ENCODE peak calls at places on chromosome 9, in six cellular contexts. N is upper lobe of right lung; I is stimulated activated CD8-positive, alpha-beta memory T cell treated with anti-CD3 and anti-CD28 coated beads, Interleukin-7, amount 100 ng/mL, for 24 hours; E is ecto neural progenitor cell; Q is left ventricle myocardium inferior; R is T-helper 17 cell. V is an unnamed sample.

GRCh38 chr9:37913480-37914153 is 9.7 kb upstream of the SLC25A51 start:
- DNase-seq in N (peak), I (peak), E (peak), Q (peak), R (peak), V (peak)

GRCh38 chr9:20508242-20508641 is 114.1 kb downstream of the MLLT3 start:
- DNase-seq in N (no peak), I (no peak), E (no peak), Q (no peak), R (no peak), V (no peak)

GRCh38 chr9:131840751-131841702 is 101.2 kb upstream of the RAPGEF1 start:
- DNase-seq in N (no peak), I (no peak), E (no peak), Q (no peak), R (no peak), V (no peak)

GRCh38 chr9:90972057-90972456 is 170.4 kb downstream of the SYK start:
- DNase-seq in N (no peak), I (no peak), E (no peak), Q (no peak), R (no peak), V (no peak)

GRCh38 chr9:91101598-91102168 is 260.0 kb downstream of the AUH start:
- DNase-seq in N (no peak), I (peak), E (no peak), Q (no peak), R (peak), V (no peak)

GRCh38 chr9:91231619-91232018 is 130.1 kb downstream of the AUH start:
- DNase-seq in N (no peak), I (no peak), E (no peak), Q (no peak), R (no peak), V (no peak)

GRCh38 chr9:89845321-89845720 is 240.5 kb downstream of the GADD45G start:
- DNase-seq in N (no peak), I (no peak), E (peak), Q (no peak), R (no peak), V (peak)

GRCh38 chr9:121976751-121977150 is 116.4 kb downstream of the TTLL11 start:
- DNase-seq in N (no peak), I (no peak), E (no peak), Q (no peak), R (no peak), V (no peak)

GRCh38 chr9:112020680-112021596 is 124.3 kb downstream of the UGCG start:
- DNase-seq in N (no peak), I (no peak), E (no peak), Q (no peak), R (no peak), V (no peak)

GRCh38 chr9:109880276-109881169 is 100.5 kb downstream of the PALM2AKAP2 start:
- DNase-seq in N (no peak), I (no peak), E (peak), Q (no peak), R (peak), V (no peak)

GRCh38 chr9:125747765-125748510 is 765 bp downstream of the PBX3 start:
- DNase-seq in N (peak), I (no peak), E (peak), Q (peak), R (peak), V (no peak)

GRCh38 chr9:35313911-35314310 is 152.1 kb downstream of the UNC13B start:
- DNase-seq in N (no peak), I (no peak), E (no peak), Q (no peak), R (no peak), V (no peak)

GRCh38 chr9:130320697-130321080 is 55.1 kb downstream of the HMCN2 start:
- DNase-seq in N (peak), I (no peak), E (no peak), Q (no peak), R (no peak), V (no peak)

GRCh38 chr9:76215066-76215465 is 179.2 kb downstream of the RFK start:
- DNase-seq in N (no peak), I (no peak), E (no peak), Q (no peak), R (no peak), V (no peak)

GRCh38 chr9:86943871-86944240 is 3.5 kb downstream of the GAS1 start:
- DNase-seq in N (no peak), I (no peak), E (no peak), Q (no peak), R (no peak), V (no peak)

GRCh38 chr9:105205787-105206511 is 38.5 kb upstream of the SLC44A1 start:
- DNase-seq in N (no peak), I (no peak), E (no peak), Q (peak), R (no peak), V (no peak)

GRCh38 chr9:135906291-135907005 is 898 bp downstream of the CAMSAP1 start:
- DNase-seq in N (peak), I (no peak), E (no peak), Q (no peak), R (no peak), V (no peak)

GRCh38 chr9:136994885-136995224 is 1.5 kb downstream of the CLIC3 start:
- DNase-seq in N (no peak), I (no peak), E (no peak), Q (no peak), R (no peak), V (no peak)

GRCh38 chr9:19223724-19224123 is 6.8 kb upstream of the DENND4C start:
- DNase-seq in N (no peak), I (no peak), E (no peak), Q (no peak), R (no peak), V (no peak)

GRCh38 chr9:805151-805550 is 36.3 kb upstream of the DMRT1 start:
- DNase-seq in N (no peak), I (no peak), E (no peak), Q (no peak), R (no peak), V (no peak)

GRCh38 chr9:100227636-100228035 is 125.1 kb downstream of the TEX10 start:
- DNase-seq in N (no peak), I (no peak), E (no peak), Q (no peak), R (no peak), V (no peak)

GRCh38 chr9:84744726-84745125 is 75.2 kb downstream of the NTRK2 start:
- DNase-seq in N (no peak), I (no peak), E (no peak), Q (no peak), R (no peak), V (peak)

GRCh38 chr9:100108572-100108971 is 9.5 kb downstream of the INVS start:
- DNase-seq in N (no peak), I (no peak), E (no peak), Q (no peak), R (no peak), V (no peak)

GRCh38 chr9:35798658-35799366 is 7.4 kb downstream of the NPR2 start:
- DNase-seq in N (no peak), I (no peak), E (no peak), Q (no peak), R (no peak), V (no peak)

GRCh38 chr9:19151425-19152159 is 24.3 kb upstream of the PLIN2 start:
- DNase-seq in N (no peak), I (no peak), E (no peak), Q (no peak), R (no peak), V (no peak)

GRCh38 chr9:15249042-15249818 is 57.8 kb downstream of the TTC39B start:
- DNase-seq in N (no peak), I (no peak), E (no peak), Q (no peak), R (no peak), V (no peak)